ENCODE peak calls at places on chromosomes 16 and 17, in four cellular contexts. Q, A, K and M are unnamed samples.

GRCh38 chr17:42178817-42179216 is 2.1 kb downstream of the KCNH4 start:
- DNase-seq in Q (no peak), A (no peak), K (no peak), M (no peak)

GRCh38 chr16:22206847-22207714 is 1.0 kb downstream of the EEF2K start:
- DNase-seq in Q (peak; percentile 58), A (peak; percentile 88), K (no peak), M (peak; percentile 56)

GRCh38 chr17:8632087-8632486 is 1.6 kb upstream of the MYH10 start:
- DNase-seq in Q (no peak), A (no peak), K (no peak), M (no peak)

GRCh38 chr17:67280279-67280678 is 35.3 kb upstream of the HELZ start:
- DNase-seq in Q (peak; percentile 97), A (no peak), K (no peak), M (peak; percentile 86)

GRCh38 chr17:77391668-77392375 is 251.1 kb downstream of the SEC14L1 start:
- DNase-seq in Q (peak; percentile 83), A (peak; percentile 97), K (no peak), M (no peak)

GRCh38 chr16:81526935-81527334 is 82.3 kb downstream of the CMIP start:
- DNase-seq in Q (peak; percentile 100), A (peak; percentile 44), K (no peak), M (peak; percentile 94)

GRCh38 chr17:66275651-66276050 is 26.8 kb upstream of the PRKCA start:
- DNase-seq in Q (peak; percentile 94), A (peak; percentile 95), K (peak; percentile 99), M (peak; percentile 80)

GRCh38 chr17:67624886-67625656 is 92.7 kb upstream of the NOL11 start:
- DNase-seq in Q (no peak), A (no peak), K (no peak), M (no peak)

GRCh38 chr17:4492762-4493561 is 5.7 kb upstream of the SPNS2 start:
- DNase-seq in Q (peak; percentile 32), A (peak; percentile 55), K (no peak), M (peak; percentile 55)